ENCODE peak calls at places on chromosomes 3 and 15, in four cellular contexts. P is WTC11, Q is HepG2, D is K562. V is an unnamed sample.

GRCh38 chr15:72846027-72846426 is 62.5 kb upstream of the ADPGK start:
- DNase-seq in P (no peak), Q (no peak), D (no peak), V (no peak)

GRCh38 chr15:40957581-40958051 is 4.3 kb downstream of the CHAC1 start:
- DNase-seq in P (no peak), Q (no peak), D (no peak), V (no peak)

GRCh38 chr3:153354641-153355040 is 192.6 kb downstream of the RAP2B start:
- DNase-seq in P (no peak), Q (no peak), D (no peak), V (no peak)

GRCh38 chr3:11335056-11335608 is 62.9 kb downstream of the ATG7 start:
- DNase-seq in P (no peak), Q (peak; percentile 48), D (peak; percentile 52), V (peak; percentile 5)

GRCh38 chr3:21747376-21747775 is 3.6 kb downstream of the ZNF385D start:
- DNase-seq in P (no peak), Q (no peak), D (no peak), V (no peak)

GRCh38 chr3:114319453-114319852 is 25.6 kb downstream of the TIGIT start:
- DNase-seq in P (no peak), Q (peak; percentile 54), D (no peak), V (no peak)

GRCh38 chr3:40801276-40801675 is 276.5 kb downstream of the ZNF621 start:
- DNase-seq in P (no peak), Q (no peak), D (no peak), V (no peak)

GRCh38 chr3:99410789-99411311 is 227.5 kb upstream of the COL8A1 start:
- DNase-seq in P (no peak), Q (no peak), D (no peak), V (peak; percentile 48)

GRCh38 chr3:126132751-126133511 is 47.5 kb downstream of the ALDH1L1 start:
- DNase-seq in P (peak; percentile 53), Q (no peak), D (peak; percentile 16), V (no peak)

GRCh38 chr3:167653750-167654149 is at the start of gene WDR49:
- DNase-seq in P (no peak), Q (no peak), D (no peak), V (no peak)

GRCh38 chr15:77497942-77498361 is 77.3 kb downstream of the HMG20A start:
- DNase-seq in P (no peak), Q (no peak), D (no peak), V (no peak)

GRCh38 chr3:8765528-8765927 is 3.9 kb downstream of the OXTR start:
- DNase-seq in P (no peak), Q (no peak), D (no peak), V (no peak)

GRCh38 chr3:182331356-182331755 is 461.9 kb upstream of the ATP11B start:
- DNase-seq in P (no peak), Q (no peak), D (no peak), V (no peak)

GRCh38 chr15:69885182-69886041 is 212.3 kb downstream of the TLE3 start:
- DNase-seq in P (no peak), Q (no peak), D (no peak), V (no peak)

GRCh38 chr3:158127250-158128219 is 17.6 kb downstream of the RSRC1 start:
- DNase-seq in P (no peak), Q (no peak), D (peak; percentile 11), V (no peak)

GRCh38 chr3:133874761-133875438 is 20.8 kb downstream of the RAB6B start:
- DNase-seq in P (no peak), Q (no peak), D (no peak), V (no peak)

GRCh38 chr3:159632847-159633246 is 355.8 kb upstream of the IL12A start:
- DNase-seq in P (no peak), Q (no peak), D (no peak), V (no peak)

GRCh38 chr15:68700395-68701123 is 120.1 kb downstream of the ANP32A start:
- DNase-seq in P (peak; percentile 33), Q (no peak), D (no peak), V (no peak)

GRCh38 chr3:14513566-14514322 is 26.4 kb downstream of the GRIP2 start:
- DNase-seq in P (no peak), Q (no peak), D (no peak), V (no peak)

GRCh38 chr15:71691700-71692417 is 118.5 kb upstream of the NR2E3 start:
- DNase-seq in P (no peak), Q (no peak), D (no peak), V (no peak)

GRCh38 chr3:12681586-12682371 is 17.9 kb upstream of the RAF1 start:
- DNase-seq in P (no peak), Q (no peak), D (no peak), V (no peak)

GRCh38 chr15:41828747-41829270 is 917 bp downstream of the JMJD7 start:
- DNase-seq in P (no peak), Q (no peak), D (no peak), V (no peak)

GRCh38 chr3:188052229-188052965 is 101.6 kb upstream of the LPP start:
- DNase-seq in P (peak; percentile 63), Q (peak; percentile 90), D (no peak), V (no peak)

GRCh38 chr15:29815705-29816042 is 6.6 kb downstream of the TJP1 start:
- DNase-seq in P (no peak), Q (no peak), D (no peak), V (no peak)

GRCh38 chr15:29813009-29813408 is 9.3 kb downstream of the TJP1 start:
- DNase-seq in P (no peak), Q (no peak), D (no peak), V (no peak)

GRCh38 chr15:29818141-29818540 is 4.1 kb downstream of the TJP1 start:
- DNase-seq in P (no peak), Q (no peak), D (no peak), V (no peak)

GRCh38 chr15:29812384-29812694 is 9.9 kb downstream of the TJP1 start:
- DNase-seq in P (no peak), Q (no peak), D (no peak), V (no peak)

DNA sequence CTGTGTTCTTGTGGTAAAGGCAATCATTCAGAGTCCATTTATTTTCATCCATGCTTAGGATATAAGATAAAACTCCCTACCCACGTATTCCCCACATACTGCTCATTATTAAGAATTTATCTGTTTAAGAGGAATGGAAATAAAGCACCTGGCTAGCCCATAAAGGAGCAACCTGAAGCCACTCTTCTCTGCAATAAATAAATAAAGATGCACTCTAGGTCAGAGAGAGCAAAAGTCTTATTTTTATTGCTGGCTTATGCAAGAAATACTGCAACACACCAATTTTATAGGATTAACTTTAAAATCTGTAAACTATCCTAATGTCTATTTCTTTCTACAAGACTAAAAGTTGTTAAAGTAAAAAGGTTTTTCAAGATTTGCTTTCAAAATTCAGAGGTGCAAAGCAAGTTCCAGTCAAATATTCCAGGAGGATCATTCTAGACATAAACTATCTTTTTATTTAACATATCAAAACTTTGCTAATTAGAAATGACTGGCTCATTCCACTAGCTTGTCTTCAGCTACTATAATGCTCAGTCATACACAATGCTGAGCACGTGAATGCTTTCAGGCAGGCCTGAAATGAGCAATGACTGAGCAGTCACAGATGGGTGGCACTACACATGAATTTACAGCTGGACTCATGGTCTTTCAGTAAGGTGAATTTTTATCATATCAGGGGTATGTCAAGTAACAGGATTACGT is 7.1 kb downstream of the TJP1 start:
- DNase-seq in P (no peak), Q (peak; percentile 41), D (peak; percentile 26), V (no peak)
- TF ChIP-seq TCF7 in P (no peak), Q (no peak), D (no peak), V (no peak)

GRCh38 chr3:42635111-42635510 is 18.4 kb upstream of the ZBTB47 start:
- DNase-seq in P (no peak), Q (no peak), D (peak; percentile 58), V (no peak)
- TF ChIP-seq TCF7 in P (no peak), Q (no peak), D (no peak), V (no peak)

GRCh38 chr3:115598216-115598615 is 25.1 kb upstream of the GAP43 start:
- DNase-seq in P (no peak), Q (no peak), D (no peak), V (no peak)
- TF ChIP-seq TCF7 in P (no peak), Q (no peak), D (no peak), V (no peak)

DNA sequence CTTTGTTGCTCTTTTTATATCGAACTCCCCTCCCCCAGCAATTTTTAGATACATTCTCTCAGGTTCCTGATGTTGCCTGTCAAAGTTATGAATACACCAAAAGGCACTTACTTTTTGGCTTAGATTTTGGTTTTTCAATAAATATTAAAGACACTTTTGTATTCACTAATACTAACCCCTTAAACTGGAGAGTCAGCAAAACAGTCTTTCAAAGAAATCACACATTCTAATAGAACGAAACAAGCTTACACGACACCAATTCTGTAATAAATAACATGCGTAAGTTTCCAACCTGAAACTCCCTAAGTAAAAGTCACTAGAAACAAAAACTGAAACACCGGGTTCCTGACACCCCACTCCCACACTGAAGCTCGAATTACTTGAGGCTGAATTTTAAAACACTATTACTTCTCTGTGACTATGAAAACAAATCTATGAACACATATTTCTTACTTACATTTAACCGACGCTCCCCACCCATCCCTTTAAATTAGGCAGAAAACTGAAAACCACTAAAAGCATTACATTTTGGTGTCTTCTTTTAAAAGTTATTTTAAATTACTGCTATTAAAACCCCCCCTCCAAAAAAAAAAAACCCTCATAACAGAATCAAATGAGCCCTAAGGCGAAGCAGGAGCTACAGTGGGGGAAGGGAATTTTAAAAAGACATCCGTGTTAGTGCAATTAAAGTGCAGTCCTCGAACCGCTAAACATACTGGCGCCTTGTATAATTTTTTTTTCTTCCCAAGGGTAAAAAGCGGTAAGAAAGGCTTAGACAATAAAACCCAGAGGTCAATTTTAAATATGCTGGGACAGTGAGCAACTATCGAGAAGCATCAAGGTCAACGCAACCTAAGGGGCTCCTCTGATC is 940 bp downstream of the SPPL2A start:
- DNase-seq in P (no peak), Q (no peak), D (no peak), V (peak; percentile 43)
- TF ChIP-seq TCF7 in P (no peak), Q (no peak), D (no peak), V (no peak)

GRCh38 chr3:44248152-44248551 is 6.5 kb downstream of the TOPAZ1 start:
- DNase-seq in P (no peak), Q (no peak), D (no peak), V (no peak)

GRCh38 chr3:44252332-44252731 is 10.6 kb downstream of the TOPAZ1 start:
- DNase-seq in P (no peak), Q (no peak), D (no peak), V (no peak)
- TF ChIP-seq TCF7 in P (no peak), Q (no peak), D (no peak), V (no peak)

DNA sequence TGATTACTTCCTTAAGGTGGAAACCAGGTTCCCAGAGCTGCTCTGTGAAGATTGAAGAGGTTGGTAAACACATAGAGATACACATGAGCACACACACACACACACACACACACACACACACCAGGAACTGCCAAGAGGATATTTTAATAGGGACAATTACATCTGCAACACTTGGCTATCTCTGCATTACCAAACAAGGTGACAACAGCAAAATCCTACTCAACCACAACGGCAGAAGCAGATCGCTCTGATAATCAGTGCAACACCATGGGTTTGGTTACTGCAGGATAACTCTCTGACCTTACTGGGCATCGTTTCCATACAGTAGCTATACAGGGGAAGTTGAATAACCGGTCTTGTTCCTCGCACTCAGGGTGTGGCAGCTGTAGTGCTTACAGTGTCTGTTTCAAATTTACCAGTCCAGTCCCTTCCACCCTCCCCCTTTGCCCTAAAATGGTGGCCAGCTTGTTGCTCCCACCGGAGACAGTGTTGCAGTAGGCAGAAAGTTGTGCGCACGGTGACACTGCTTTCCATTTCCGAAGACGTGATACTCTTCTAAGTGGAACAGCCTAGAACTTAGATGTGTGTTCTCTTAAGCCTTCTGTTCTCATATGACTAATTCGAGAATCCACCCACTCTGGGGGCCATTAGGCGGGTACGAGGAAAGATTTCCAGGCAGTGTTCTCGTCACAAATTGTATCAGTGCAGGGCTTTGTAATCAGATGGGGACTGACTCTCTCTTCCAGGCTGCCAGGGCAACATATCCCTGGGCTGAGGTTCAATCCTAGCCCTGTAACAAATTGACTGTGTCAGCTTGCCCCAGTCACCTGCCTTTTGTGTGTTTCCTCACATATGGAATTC is 176.2 kb downstream of the P3H2 start:
- DNase-seq in P (no peak), Q (no peak), D (no peak), V (no peak)
- TF ChIP-seq TCF7 in P (no peak), Q (no peak), D (no peak), V (no peak)

V was measured in GM12878.